ENCODE peak calls at places on chromosome 2, in seven cellular contexts. One of them, this sample, is unnamed.

GRCh38 chr2:86357392-86357963 is 20.1 kb upstream of the REEP1 start:
- DNase-seq in fibroblast of villous mesenchyme: no peak
- DNase-seq in astrocyte of the spinal cord: no peak
- DNase-seq in IMR-90: no peak
- DNase-seq in PC-9: no peak
- DNase-seq in neural progenitor cell: no peak
- DNase-seq in pancreas: no peak
- DNase-seq in this sample: no peak

GRCh38 chr2:40668435-40668834 is 216.5 kb upstream of the SLC8A1 start:
- DNase-seq in fibroblast of villous mesenchyme: peak
- DNase-seq in astrocyte of the spinal cord: no peak
- DNase-seq in IMR-90: peak
- DNase-seq in PC-9: no peak
- DNase-seq in neural progenitor cell: no peak
- DNase-seq in pancreas: no peak
- DNase-seq in this sample: no peak

GRCh38 chr2:189409136-189409535 is 32.1 kb upstream of the WDR75 start:
- DNase-seq in fibroblast of villous mesenchyme: no peak
- DNase-seq in astrocyte of the spinal cord: no peak
- DNase-seq in IMR-90: peak
- DNase-seq in PC-9: no peak
- DNase-seq in neural progenitor cell: no peak
- DNase-seq in pancreas: no peak
- DNase-seq in this sample: no peak

GRCh38 chr2:218226903-218227302 is 9.9 kb downstream of the ARPC2 start:
- DNase-seq in fibroblast of villous mesenchyme: no peak
- DNase-seq in astrocyte of the spinal cord: no peak
- DNase-seq in IMR-90: no peak
- DNase-seq in PC-9: no peak
- DNase-seq in neural progenitor cell: no peak
- DNase-seq in pancreas: no peak
- DNase-seq in this sample: no peak

GRCh38 chr2:225400060-225400511 is 576 bp downstream of the NYAP2 start:
- DNase-seq in fibroblast of villous mesenchyme: peak
- DNase-seq in astrocyte of the spinal cord: peak
- DNase-seq in IMR-90: peak
- DNase-seq in PC-9: no peak
- DNase-seq in neural progenitor cell: peak
- DNase-seq in pancreas: no peak
- DNase-seq in this sample: no peak

GRCh38 chr2:160423141-160423540 is 70.5 kb downstream of the RBMS1 start:
- DNase-seq in fibroblast of villous mesenchyme: no peak
- DNase-seq in astrocyte of the spinal cord: no peak
- DNase-seq in IMR-90: no peak
- DNase-seq in PC-9: no peak
- DNase-seq in neural progenitor cell: no peak
- DNase-seq in pancreas: no peak
- DNase-seq in this sample: no peak

GRCh38 chr2:70371753-70372152 is 69.9 kb upstream of the FAM136A start:
- DNase-seq in fibroblast of villous mesenchyme: peak
- DNase-seq in astrocyte of the spinal cord: peak
- DNase-seq in IMR-90: peak
- DNase-seq in PC-9: peak
- DNase-seq in neural progenitor cell: no peak
- DNase-seq in pancreas: no peak
- DNase-seq in this sample: no peak

GRCh38 chr2:40666438-40666837 is 214.5 kb upstream of the SLC8A1 start:
- DNase-seq in fibroblast of villous mesenchyme: peak
- DNase-seq in astrocyte of the spinal cord: no peak
- DNase-seq in IMR-90: no peak
- DNase-seq in PC-9: no peak
- DNase-seq in neural progenitor cell: no peak
- DNase-seq in pancreas: no peak
- DNase-seq in this sample: no peak

GRCh38 chr2:205531082-205531481 is 151.2 kb upstream of the NRP2 start:
- DNase-seq in fibroblast of villous mesenchyme: no peak
- DNase-seq in astrocyte of the spinal cord: no peak
- DNase-seq in IMR-90: no peak
- DNase-seq in PC-9: no peak
- DNase-seq in neural progenitor cell: peak
- DNase-seq in pancreas: no peak
- DNase-seq in this sample: no peak

GRCh38 chr2:177758591-177759371 is 313.8 kb downstream of the PDE11A start:
- DNase-seq in fibroblast of villous mesenchyme: peak
- DNase-seq in astrocyte of the spinal cord: peak
- DNase-seq in IMR-90: peak
- DNase-seq in PC-9: no peak
- DNase-seq in neural progenitor cell: peak
- DNase-seq in pancreas: no peak
- DNase-seq in this sample: no peak

GRCh38 chr2:235106874-235107639 is 155.2 kb downstream of the SH3BP4 start:
- DNase-seq in fibroblast of villous mesenchyme: peak
- DNase-seq in astrocyte of the spinal cord: peak
- DNase-seq in IMR-90: peak
- DNase-seq in PC-9: peak
- DNase-seq in neural progenitor cell: peak
- DNase-seq in pancreas: no peak
- DNase-seq in this sample: peak

GRCh38 chr2:66574701-66575624 is 140.0 kb downstream of the MEIS1 start:
- DNase-seq in fibroblast of villous mesenchyme: peak
- DNase-seq in astrocyte of the spinal cord: peak
- DNase-seq in IMR-90: peak
- DNase-seq in PC-9: peak
- DNase-seq in neural progenitor cell: peak
- DNase-seq in pancreas: peak
- DNase-seq in this sample: peak

GRCh38 chr2:73264332-73264606 is 20.0 kb downstream of the FBXO41 start:
- DNase-seq in fibroblast of villous mesenchyme: no peak
- DNase-seq in astrocyte of the spinal cord: no peak
- DNase-seq in IMR-90: no peak
- DNase-seq in PC-9: no peak
- DNase-seq in neural progenitor cell: no peak
- DNase-seq in pancreas: no peak
- DNase-seq in this sample: no peak

GRCh38 chr2:25159947-25160346 is 8.4 kb downstream of the POMC start:
- DNase-seq in fibroblast of villous mesenchyme: peak
- DNase-seq in astrocyte of the spinal cord: no peak
- DNase-seq in IMR-90: peak
- DNase-seq in PC-9: no peak
- DNase-seq in neural progenitor cell: peak
- DNase-seq in pancreas: peak
- DNase-seq in this sample: no peak

GRCh38 chr2:25158096-25158852 is 10.1 kb downstream of the POMC start:
- DNase-seq in fibroblast of villous mesenchyme: no peak
- DNase-seq in astrocyte of the spinal cord: no peak
- DNase-seq in IMR-90: no peak
- DNase-seq in PC-9: no peak
- DNase-seq in neural progenitor cell: no peak
- DNase-seq in pancreas: peak
- DNase-seq in this sample: no peak

GRCh38 chr2:25160376-25160775 is 8.0 kb downstream of the POMC start:
- DNase-seq in fibroblast of villous mesenchyme: no peak
- DNase-seq in astrocyte of the spinal cord: no peak
- DNase-seq in IMR-90: no peak
- DNase-seq in PC-9: no peak
- DNase-seq in neural progenitor cell: no peak
- DNase-seq in pancreas: peak
- DNase-seq in this sample: no peak

GRCh38 chr2:25164526-25164925 is 3.9 kb downstream of the POMC start:
- DNase-seq in fibroblast of villous mesenchyme: no peak
- DNase-seq in astrocyte of the spinal cord: no peak
- DNase-seq in IMR-90: no peak
- DNase-seq in PC-9: no peak
- DNase-seq in neural progenitor cell: no peak
- DNase-seq in pancreas: peak
- DNase-seq in this sample: no peak

DNA sequence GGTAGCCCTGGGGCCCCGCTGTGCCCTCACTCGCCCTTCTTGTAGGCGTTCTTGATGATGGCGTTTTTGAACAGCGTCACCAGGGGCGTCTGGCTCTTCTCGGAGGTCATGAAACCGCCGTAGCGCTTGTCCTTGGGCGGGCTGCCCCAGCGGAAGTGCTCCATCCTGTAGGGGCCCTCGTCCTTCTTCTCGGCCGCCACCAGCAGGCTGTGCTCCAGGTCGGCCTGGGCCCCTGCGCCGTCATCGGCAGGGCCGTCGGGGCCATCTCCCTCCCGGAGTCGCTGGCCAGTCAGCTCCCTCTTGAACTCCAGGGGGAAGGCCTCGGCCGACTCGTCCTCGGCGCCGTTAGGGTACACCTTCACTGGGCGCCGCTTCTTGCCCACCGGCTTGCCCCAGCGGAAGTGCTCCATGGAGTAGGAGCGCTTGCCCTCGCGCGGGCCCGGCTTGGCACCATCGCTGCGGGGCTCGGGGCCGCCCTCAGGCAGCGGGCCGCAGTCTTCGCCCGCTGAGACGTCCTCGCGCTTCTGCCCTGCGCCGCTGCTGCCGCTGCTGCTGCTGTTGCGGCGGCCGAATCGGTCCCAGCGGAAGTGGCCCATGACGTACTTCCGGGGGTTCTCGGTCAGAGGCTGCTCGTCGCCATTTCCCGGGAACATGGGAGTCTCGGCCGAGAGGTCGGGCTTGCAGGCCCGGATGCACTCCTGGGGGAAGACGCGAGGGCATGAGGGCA is 7.2 kb downstream of the POMC start:
- DNase-seq in fibroblast of villous mesenchyme: no peak
- DNase-seq in astrocyte of the spinal cord: no peak
- DNase-seq in IMR-90: peak
- DNase-seq in PC-9: no peak
- DNase-seq in neural progenitor cell: no peak
- DNase-seq in pancreas: peak
- DNase-seq in this sample: peak
- H3K4me3 ChIP-seq in fibroblast of villous mesenchyme: no peak
- H3K4me3 ChIP-seq in astrocyte of the spinal cord: no peak
- H3K4me3 ChIP-seq in IMR-90: no peak
- H3K4me3 ChIP-seq in PC-9: no peak
- H3K4me3 ChIP-seq in neural progenitor cell: no peak
- H3K4me3 ChIP-seq in pancreas: peak
- H3K4me3 ChIP-seq in this sample: peak

GRCh38 chr2:118097657-118098056 is 9.4 kb downstream of the INSIG2 start:
- DNase-seq in fibroblast of villous mesenchyme: peak
- DNase-seq in astrocyte of the spinal cord: no peak
- DNase-seq in IMR-90: peak
- DNase-seq in PC-9: peak
- DNase-seq in neural progenitor cell: no peak
- DNase-seq in pancreas: no peak
- DNase-seq in this sample: no peak

GRCh38 chr2:118091140-118091478 is 2.8 kb downstream of the INSIG2 start:
- DNase-seq in fibroblast of villous mesenchyme: no peak
- DNase-seq in astrocyte of the spinal cord: no peak
- DNase-seq in IMR-90: no peak
- DNase-seq in PC-9: no peak
- DNase-seq in neural progenitor cell: no peak
- DNase-seq in pancreas: no peak
- DNase-seq in this sample: no peak

GRCh38 chr2:118098307-118098706 is 10.0 kb downstream of the INSIG2 start:
- DNase-seq in fibroblast of villous mesenchyme: no peak
- DNase-seq in astrocyte of the spinal cord: no peak
- DNase-seq in IMR-90: no peak
- DNase-seq in PC-9: peak
- DNase-seq in neural progenitor cell: no peak
- DNase-seq in pancreas: no peak
- DNase-seq in this sample: no peak

GRCh38 chr2:118095610-118096009 is 7.3 kb downstream of the INSIG2 start:
- DNase-seq in fibroblast of villous mesenchyme: no peak
- DNase-seq in astrocyte of the spinal cord: no peak
- DNase-seq in IMR-90: no peak
- DNase-seq in PC-9: peak
- DNase-seq in neural progenitor cell: no peak
- DNase-seq in pancreas: no peak
- DNase-seq in this sample: no peak

DNA sequence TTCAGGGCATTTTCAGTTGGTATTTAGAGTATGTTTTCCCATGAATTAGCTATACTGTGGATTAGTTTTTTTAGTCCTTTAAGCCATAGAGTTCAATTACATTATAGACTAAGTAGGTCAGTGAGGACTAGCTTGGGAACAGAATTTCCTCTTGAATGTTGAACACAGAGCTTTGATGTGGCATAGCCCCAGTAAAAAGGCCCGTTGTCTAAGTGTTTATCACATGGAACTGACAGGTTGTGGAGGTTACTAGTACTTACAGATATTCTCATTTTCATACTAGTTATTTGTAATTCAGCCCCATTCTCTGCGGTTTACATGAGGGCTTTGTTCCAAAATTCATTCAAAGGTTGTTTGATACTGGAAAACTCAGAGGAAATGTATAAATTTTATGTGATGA is 6.2 kb downstream of the INSIG2 start:
- DNase-seq in fibroblast of villous mesenchyme: no peak
- DNase-seq in astrocyte of the spinal cord: no peak
- DNase-seq in IMR-90: no peak
- DNase-seq in PC-9: no peak
- DNase-seq in neural progenitor cell: no peak
- DNase-seq in pancreas: no peak
- DNase-seq in this sample: no peak
- H3K4me3 ChIP-seq in fibroblast of villous mesenchyme: no peak
- H3K4me3 ChIP-seq in astrocyte of the spinal cord: no peak
- H3K4me3 ChIP-seq in IMR-90: no peak
- H3K4me3 ChIP-seq in PC-9: no peak
- H3K4me3 ChIP-seq in neural progenitor cell: no peak
- H3K4me3 ChIP-seq in pancreas: no peak
- H3K4me3 ChIP-seq in this sample: no peak

GRCh38 chr2:215427585-215427984 is 8.3 kb downstream of the FN1 start:
- DNase-seq in fibroblast of villous mesenchyme: peak
- DNase-seq in astrocyte of the spinal cord: peak
- DNase-seq in IMR-90: peak
- DNase-seq in PC-9: no peak
- DNase-seq in neural progenitor cell: no peak
- DNase-seq in pancreas: no peak
- DNase-seq in this sample: no peak

GRCh38 chr2:215431290-215431689 is 4.6 kb downstream of the FN1 start:
- DNase-seq in fibroblast of villous mesenchyme: peak
- DNase-seq in astrocyte of the spinal cord: no peak
- DNase-seq in IMR-90: no peak
- DNase-seq in PC-9: no peak
- DNase-seq in neural progenitor cell: no peak
- DNase-seq in pancreas: no peak
- DNase-seq in this sample: no peak

GRCh38 chr2:215430528-215431187 is 5.2 kb downstream of the FN1 start:
- DNase-seq in fibroblast of villous mesenchyme: peak
- DNase-seq in astrocyte of the spinal cord: peak
- DNase-seq in IMR-90: peak
- DNase-seq in PC-9: no peak
- DNase-seq in neural progenitor cell: no peak
- DNase-seq in pancreas: no peak
- DNase-seq in this sample: no peak

GRCh38 chr2:215428060-215428910 is 7.6 kb downstream of the FN1 start:
- DNase-seq in fibroblast of villous mesenchyme: peak
- DNase-seq in astrocyte of the spinal cord: peak
- DNase-seq in IMR-90: peak
- DNase-seq in PC-9: no peak
- DNase-seq in neural progenitor cell: no peak
- DNase-seq in pancreas: no peak
- DNase-seq in this sample: peak

GRCh38 chr2:215429424-215429823 is 6.4 kb downstream of the FN1 start:
- DNase-seq in fibroblast of villous mesenchyme: no peak
- DNase-seq in astrocyte of the spinal cord: no peak
- DNase-seq in IMR-90: peak
- DNase-seq in PC-9: no peak
- DNase-seq in neural progenitor cell: no peak
- DNase-seq in pancreas: no peak
- DNase-seq in this sample: no peak
- H3K4me3 ChIP-seq in fibroblast of villous mesenchyme: peak
- H3K4me3 ChIP-seq in astrocyte of the spinal cord: peak
- H3K4me3 ChIP-seq in IMR-90: no peak
- H3K4me3 ChIP-seq in PC-9: no peak
- H3K4me3 ChIP-seq in neural progenitor cell: no peak
- H3K4me3 ChIP-seq in pancreas: no peak
- H3K4me3 ChIP-seq in this sample: no peak

GRCh38 chr2:8514274-8514662 is 167.6 kb upstream of the ID2 start:
- DNase-seq in fibroblast of villous mesenchyme: no peak
- DNase-seq in astrocyte of the spinal cord: no peak
- DNase-seq in IMR-90: no peak
- DNase-seq in PC-9: no peak
- DNase-seq in neural progenitor cell: no peak
- DNase-seq in pancreas: no peak
- DNase-seq in this sample: no peak
- H3K4me3 ChIP-seq in fibroblast of villous mesenchyme: no peak
- H3K4me3 ChIP-seq in astrocyte of the spinal cord: no peak
- H3K4me3 ChIP-seq in IMR-90: no peak
- H3K4me3 ChIP-seq in PC-9: no peak
- H3K4me3 ChIP-seq in neural progenitor cell: no peak
- H3K4me3 ChIP-seq in pancreas: no peak
- H3K4me3 ChIP-seq in this sample: no peak

This sample was measured in left lung.